ENCODE peak calls at places on chromosomes 16 and 17, in eight cellular contexts. F is stimulated activated CD4-positive, alpha-beta T cell treated with anti-CD3 and anti-CD28 coated beads, Interleukin-2, amount 100 ng/mL, for 48 hours; Y is GM10248; Z is pulmonary artery endothelial cell; L is HFFc6; B is GM13976; A is DMS 273 treated with DMSO at 0.1 percent for 48 hours; N is NCI-H774. H is an unnamed sample.

GRCh38 chr16:72093448-72094265 is at the start of the genes DHX38 and TXNL4B:
- DNase-seq in Z (peak), A (peak), N (peak), Y (peak), F (peak), L (peak), B (peak), H (peak)

GRCh38 chr16:67936876-67937605 is 391 bp upstream of the PSMB10 start:
- DNase-seq in N (no peak), L (peak), Z (no peak), A (no peak), Y (peak), F (peak), B (peak), H (no peak)

GRCh38 chr17:17822189-17822978 is 14.4 kb downstream of the SREBF1 start:
- DNase-seq in Y (no peak), Z (no peak), N (no peak), B (no peak), L (peak), A (no peak), F (no peak), H (no peak)

GRCh38 chr16:47634126-47634525 is 173.0 kb downstream of the PHKB start:
- DNase-seq in A (no peak), F (no peak), Y (no peak), B (no peak), N (no peak), Z (no peak), L (no peak), H (no peak)

GRCh38 chr17:4796550-4796915 is 569 bp downstream of the PSMB6 start:
- DNase-seq in N (no peak), B (no peak), Z (no peak), F (peak), Y (no peak), L (peak), A (no peak), H (no peak)

GRCh38 chr17:43368740-43369506 is 29.9 kb upstream of the ARL4D start:
- DNase-seq in L (peak), B (peak), N (peak), A (no peak), Z (peak), Y (peak), F (peak), H (peak)

GRCh38 chr17:80220709-80221215 is 535 bp downstream of the SLC26A11 start:
- DNase-seq in F (no peak), Z (no peak), L (no peak), A (no peak), B (no peak), N (no peak), Y (no peak), H (no peak)

GRCh38 chr17:13120864-13121263 is 103.0 kb upstream of the ELAC2 start:
- DNase-seq in F (no peak), L (no peak), Z (no peak), Y (no peak), A (no peak), N (no peak), B (no peak), H (no peak)

GRCh38 chr17:17911003-17911613 is 61.1 kb downstream of the TOM1L2 start:
- DNase-seq in A (no peak), N (no peak), F (no peak), L (no peak), Z (no peak), B (no peak), Y (no peak), H (no peak)

GRCh38 chr17:80825471-80826345 is 165.9 kb upstream of the CHMP6 start:
- DNase-seq in A (no peak), B (no peak), L (no peak), N (no peak), F (no peak), Y (no peak), Z (no peak), H (no peak)

GRCh38 chr16:48885456-48885855 is 275.5 kb upstream of the N4BP1 start:
- DNase-seq in L (no peak), Z (no peak), F (no peak), N (no peak), Y (no peak), B (no peak), A (no peak), H (no peak)

GRCh38 chr17:72461757-72462156 is 340.9 kb downstream of the SOX9 start:
- DNase-seq in Y (no peak), Z (no peak), A (no peak), N (no peak), L (no peak), F (no peak), B (no peak), H (no peak)

GRCh38 chr16:13113786-13114185 is 212.4 kb downstream of the SHISA9 start:
- DNase-seq in F (no peak), A (no peak), N (no peak), B (no peak), L (no peak), Y (no peak), Z (no peak), H (no peak)

GRCh38 chr17:80109713-80110446 is 8.5 kb downstream of the GAA start:
- DNase-seq in B (no peak), N (no peak), Y (no peak), Z (no peak), F (no peak), L (no peak), A (no peak), H (no peak)

GRCh38 chr16:48499822-48500440 is 110.0 kb downstream of the N4BP1 start:
- DNase-seq in L (peak), F (no peak), Z (peak), A (peak), N (peak), Y (no peak), B (no peak), H (no peak)

GRCh38 chr17:72988451-72988850 is 104.0 kb downstream of the SLC39A11 start:
- DNase-seq in L (no peak), F (no peak), N (no peak), Y (no peak), B (no peak), A (no peak), Z (no peak), H (no peak)

GRCh38 chr16:3696425-3697218 is 20.7 kb downstream of the TRAP1 start:
- DNase-seq in Z (no peak), L (peak), F (no peak), Y (no peak), N (no peak), B (no peak), A (no peak), H (no peak)